ENCODE peak calls at places on chromosomes 13 and 19, in five cellular contexts. Y is stimulated activated CD8-positive, alpha-beta memory T cell treated with anti-CD3 and anti-CD28 coated beads, Interleukin-7, amount 100 ng/mL, for 1 hour; E is MCF 10A; F is activated T-helper 1 cell treated with Interleukin-2 at 50 U/mL for 16 hours; H is mesenteric fat pad. J is an unnamed sample.

GRCh38 chr19:46571495-46571894 is 29.6 kb upstream of the CALM3 start:
- DNase-seq in Y (no peak), F (no peak), E (peak), H (no peak), J (no peak)

GRCh38 chr13:26216042-26216441 is 6.1 kb downstream of the RNF6 start:
- DNase-seq in F (no peak), H (no peak), E (no peak), Y (no peak), J (no peak)

GRCh38 chr13:58906329-58907007 is 1257.3 kb downstream of the DIAPH3 start:
- DNase-seq in Y (no peak), F (no peak), H (no peak), E (no peak), J (no peak)

GRCh38 chr19:38713227-38713649 is 31.0 kb downstream of the CAPN12 start:
- DNase-seq in H (no peak), Y (no peak), F (no peak), E (no peak), J (no peak)

GRCh38 chr13:32734511-32734910 is 148.3 kb downstream of the PDS5B start:
- DNase-seq in E (peak), Y (no peak), F (no peak), H (no peak), J (no peak)

GRCh38 chr13:97116754-97117153 is 105.4 kb upstream of the MBNL2 start:
- DNase-seq in F (no peak), H (no peak), E (peak), Y (no peak), J (no peak)

GRCh38 chr13:48769107-48769704 is 115.5 kb downstream of the CYSLTR2 start:
- DNase-seq in F (peak), E (peak), Y (peak), H (no peak), J (peak)

GRCh38 chr19:3452456-3453068 is 27.8 kb downstream of the SMIM24 start:
- DNase-seq in E (no peak), H (no peak), F (no peak), Y (no peak), J (no peak)

GRCh38 chr13:95948646-95949045 is 104.6 kb downstream of the UGGT2 start:
- DNase-seq in H (no peak), Y (no peak), F (no peak), E (peak), J (no peak)

GRCh38 chr13:79779761-79780160 is 298.8 kb downstream of the NDFIP2 start:
- DNase-seq in Y (no peak), F (no peak), E (peak), H (no peak), J (no peak)

GRCh38 chr13:27476943-27477681 is 26.7 kb upstream of the MTIF3 start:
- DNase-seq in Y (no peak), H (no peak), E (peak), F (no peak), J (no peak)

GRCh38 chr13:57982782-57983181 is 351.2 kb downstream of the PCDH17 start:
- DNase-seq in F (no peak), Y (no peak), E (no peak), H (no peak), J (no peak)

GRCh38 chr19:32017341-32017948 is 328.0 kb upstream of the ZNF507 start:
- DNase-seq in E (peak), F (no peak), Y (no peak), H (no peak), J (no peak)

GRCh38 chr19:10979950-10980349 is 19.1 kb downstream of the SMARCA4 start:
- DNase-seq in H (no peak), F (no peak), E (no peak), Y (no peak), J (no peak)

J was measured in mesothelial cell of epicardium.